ENCODE peak calls at places on chromosome 6, in five cellular contexts. U is fibroblast of mammary gland; D is CD8-positive, alpha-beta T cell; R is HEK293T; L is fibroblast of the conjunctiva. S is an unnamed sample.

GRCh38 chr6:54493138-54493537 is 184.9 kb downstream of the TINAG start:
- DNase-seq in D (no peak), U (peak; percentile 82), R (no peak), L (peak; percentile 29), S (peak; percentile 80)

GRCh38 chr6:19472850-19473249 is 364.3 kb upstream of the ID4 start:
- DNase-seq in D (no peak), L (no peak), R (peak; percentile 30), U (peak; percentile 8), S (no peak)

GRCh38 chr6:121366184-121366521 is 31.9 kb upstream of the TBC1D32 start:
- DNase-seq in D (no peak), U (no peak), R (no peak), L (no peak), S (no peak)

GRCh38 chr6:117018771-117019170 is 141.7 kb downstream of the RFX6 start:
- DNase-seq in R (no peak), U (peak; percentile 17), L (no peak), D (no peak), S (peak; percentile 1)

GRCh38 chr6:7146079-7146828 is 38.5 kb downstream of the RREB1 start:
- DNase-seq in L (peak; percentile 31), U (peak; percentile 69), D (no peak), R (no peak), S (peak; percentile 69)

GRCh38 chr6:37695273-37695672 is 2.4 kb downstream of the MDGA1 start:
- DNase-seq in D (no peak), U (no peak), L (no peak), R (no peak), S (no peak)

GRCh38 chr6:139747154-139747553 is 372.7 kb upstream of the CITED2 start:
- DNase-seq in U (no peak), L (no peak), R (no peak), D (no peak), S (no peak)

GRCh38 chr6:33570806-33571636 is 9.1 kb downstream of the BAK1 start:
- DNase-seq in L (peak; percentile 35), D (peak; percentile 86), U (peak; percentile 63), R (peak; percentile 86), S (peak; percentile 66)

GRCh38 chr6:97040355-97040860 is 115.9 kb downstream of the KLHL32 start:
- DNase-seq in R (no peak), L (no peak), U (no peak), D (no peak), S (no peak)

GRCh38 chr6:131443514-131443913 is 129.5 kb upstream of the ARG1 start:
- DNase-seq in L (no peak), D (peak; percentile 13), R (no peak), U (no peak), S (no peak)

GRCh38 chr6:168681748-168682147 is 240.8 kb downstream of the SMOC2 start:
- DNase-seq in L (no peak), D (no peak), U (no peak), R (no peak), S (no peak)

GRCh38 chr6:156425374-156425773 is 351.8 kb upstream of the ARID1B start:
- DNase-seq in U (peak; percentile 77), D (no peak), L (peak; percentile 6), R (no peak), S (peak; percentile 98)

GRCh38 chr6:53878808-53879207 is 84.0 kb downstream of the LRRC1 start:
- DNase-seq in R (no peak), D (no peak), U (no peak), L (no peak), S (no peak)

GRCh38 chr6:137666202-137666774 is 172.1 kb upstream of the OLIG3 start:
- DNase-seq in U (no peak), R (no peak), D (no peak), L (no peak), S (no peak)

GRCh38 chr6:16755544-16755943 is 5.7 kb downstream of the ATXN1 start:
- DNase-seq in L (no peak), R (no peak), D (no peak), U (no peak), S (no peak)

GRCh38 chr6:135087803-135088202 is 33.2 kb upstream of the HBS1L start:
- DNase-seq in L (no peak), R (no peak), U (peak; percentile 10), D (peak; percentile 28), S (no peak)

GRCh38 chr6:139732451-139732850 is 358.0 kb upstream of the CITED2 start:
- DNase-seq in R (no peak), U (peak; percentile 87), D (no peak), L (peak; percentile 62), S (peak; percentile 68)

GRCh38 chr6:81843302-81843701 is 90.8 kb upstream of the TENT5A start:
- DNase-seq in L (no peak), R (no peak), D (no peak), U (no peak), S (no peak)

GRCh38 chr6:31820051-31820389 is 4.7 kb downstream of the HSPA1A start:
- DNase-seq in D (no peak), L (no peak), U (no peak), R (no peak), S (no peak)

GRCh38 chr6:11766589-11767450 is 11.8 kb downstream of the ADTRP start:
- DNase-seq in R (no peak), D (no peak), L (peak; percentile 68), U (peak; percentile 98), S (peak; percentile 96)

GRCh38 chr6:144797881-144798589 is 512.9 kb downstream of the UTRN start:
- DNase-seq in L (peak; percentile 9), R (no peak), U (peak; percentile 63), D (no peak), S (peak; percentile 44)

GRCh38 chr6:6803180-6803978 is 214.9 kb downstream of the LY86 start:
- DNase-seq in R (no peak), U (no peak), L (no peak), D (no peak), S (no peak)

GRCh38 chr6:92779758-92780157 is 639.6 kb downstream of the EPHA7 start:
- DNase-seq in R (no peak), D (no peak), U (peak; percentile 27), L (peak; percentile 31), S (peak; percentile 79)

GRCh38 chr6:127547215-127547614 is 28.1 kb upstream of the MTCL3 start:
- DNase-seq in L (no peak), U (peak; percentile 18), D (no peak), R (peak; percentile 30), S (no peak)

GRCh38 chr6:70112686-70113570 is 190.0 kb downstream of the COL9A1 start:
- DNase-seq in R (no peak), U (no peak), D (no peak), L (no peak), S (no peak)

GRCh38 chr6:113971786-113972185 is 838 bp upstream of the HDAC2 start:
- DNase-seq in D (no peak), U (peak; percentile 18), R (peak; percentile 13), L (no peak), S (peak; percentile 17)

GRCh38 chr6:139577991-139578604 is 203.7 kb upstream of the CITED2 start:
- DNase-seq in L (peak; percentile 65), U (peak; percentile 93), D (no peak), R (no peak), S (peak; percentile 92)

GRCh38 chr6:51350308-51350904 is 531.7 kb downstream of the TFAP2B start:
- DNase-seq in U (peak; percentile 12), L (peak; percentile 30), D (no peak), R (no peak), S (peak; percentile 12)